ENCODE peak calls at places on chromosomes 5 and 9, in four cellular contexts. F is IMR-90, Y is hepatocyte, Z is fibroblast of lung. N is an unnamed sample.

GRCh38 chr5:136638084-136638483 is 272.7 kb upstream of the TRPC7 start:
- DNase-seq in F (no peak), Y (peak; percentile 12), Z (no peak), N (no peak)

GRCh38 chr9:20640331-20641187 is 18.3 kb upstream of the MLLT3 start:
- DNase-seq in F (peak; percentile 25), Y (peak; percentile 36), Z (peak; percentile 62), N (peak; percentile 98)

GRCh38 chr5:159208508-159209437 is 580 bp downstream of the RNF145 start:
- DNase-seq in F (peak; percentile 28), Y (peak; percentile 64), Z (peak; percentile 46), N (peak; percentile 46)

GRCh38 chr9:132319421-132320110 is 35.2 kb downstream of the SETX start:
- DNase-seq in F (no peak), Y (no peak), Z (peak; percentile 65), N (no peak)

GRCh38 chr9:35306281-35306680 is 144.5 kb downstream of the UNC13B start:
- DNase-seq in F (peak; percentile 45), Y (no peak), Z (peak; percentile 67), N (no peak)

GRCh38 chr5:109411627-109412026 is 1.9 kb upstream of the PJA2 start:
- DNase-seq in F (peak; percentile 97), Y (peak; percentile 24), Z (peak; percentile 95), N (no peak)

GRCh38 chr9:83403864-83404263 is 134.3 kb downstream of the FRMD3 start:
- DNase-seq in F (no peak), Y (peak; percentile 14), Z (peak; percentile 72), N (no peak)

GRCh38 chr5:140351609-140352334 is 5.4 kb upstream of the HBEGF start:
- DNase-seq in F (peak; percentile 70), Y (peak; percentile 88), Z (peak; percentile 50), N (peak; percentile 70)

GRCh38 chr5:142825378-142826089 is 55.4 kb downstream of the ARHGAP26 start:
- DNase-seq in F (no peak), Y (no peak), Z (no peak), N (no peak)

GRCh38 chr5:52502591-52502990 is 285.1 kb upstream of the ITGA1 start:
- DNase-seq in F (no peak), Y (no peak), Z (no peak), N (no peak)

GRCh38 chr5:140322751-140323731 is 20.1 kb upstream of the PFDN1 start:
- DNase-seq in F (peak; percentile 98), Y (peak; percentile 40), Z (peak; percentile 98), N (no peak)

GRCh38 chr5:179278119-179278518 is 67.1 kb downstream of the ADAMTS2 start:
- DNase-seq in F (peak; percentile 23), Y (no peak), Z (no peak), N (no peak)

GRCh38 chr9:123206064-123206463 is 62.3 kb downstream of the STRBP start:
- DNase-seq in F (no peak), Y (no peak), Z (no peak), N (no peak)

GRCh38 chr5:32116574-32117313 is 57.4 kb downstream of the GOLPH3 start:
- DNase-seq in F (peak; percentile 34), Y (no peak), Z (peak; percentile 30), N (no peak)

GRCh38 chr5:9370256-9370655 is 175.6 kb downstream of the SEMA5A start:
- DNase-seq in F (peak; percentile 49), Y (no peak), Z (peak; percentile 47), N (no peak)

GRCh38 chr5:127804886-127805426 is 101.8 kb downstream of the CCDC192 start:
- DNase-seq in F (peak; percentile 61), Y (no peak), Z (peak; percentile 41), N (no peak)

GRCh38 chr9:130847306-130848217 is 12.5 kb downstream of the ABL1 start:
- DNase-seq in F (peak; percentile 100), Y (peak; percentile 61), Z (peak; percentile 100), N (no peak)

GRCh38 chr9:108534741-108535140 is 321.0 kb downstream of the ACTL7B start:
- DNase-seq in F (peak; percentile 88), Y (no peak), Z (peak; percentile 94), N (no peak)

DNA sequence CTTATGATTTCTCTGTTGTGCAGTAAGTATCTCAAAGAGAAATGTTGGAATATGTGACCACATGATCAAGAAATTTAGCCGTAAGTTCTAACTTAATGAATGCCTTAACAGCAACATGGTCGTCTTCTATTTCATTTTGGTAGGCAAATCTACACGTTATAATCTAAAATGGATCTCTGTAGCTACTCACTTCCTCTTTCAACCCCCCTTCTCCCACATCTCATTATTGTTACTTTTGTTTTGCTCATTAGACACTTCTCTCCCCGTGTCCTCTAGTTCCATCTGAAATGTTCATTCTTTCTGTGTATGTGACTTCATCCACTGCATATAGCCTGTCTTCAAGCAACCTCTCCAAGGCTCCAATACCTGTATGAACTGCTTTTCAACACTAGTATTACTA is 27.1 kb upstream of the LPAR1 start:
- DNase-seq in F (no peak), Y (no peak), Z (no peak), N (no peak)
- H3K4me2 ChIP-seq in F (no peak overlapping the region), Y (no peak overlapping the region), Z (no peak overlapping the region), N (no peak overlapping the region)

GRCh38 chr9:136515276-136515675 is 30.6 kb downstream of the NOTCH1 start:
- DNase-seq in F (no peak), Y (no peak), Z (no peak), N (no peak)
- H3K36me3 ChIP-seq in F (peaks cover 76% of the 10 kb centered on the region), Y (no peaks in the 10 kb centered on the region), Z (peaks cover 49% of the 10 kb centered on the region), N (peaks cover 99% of the 10 kb centered on the region)

DNA sequence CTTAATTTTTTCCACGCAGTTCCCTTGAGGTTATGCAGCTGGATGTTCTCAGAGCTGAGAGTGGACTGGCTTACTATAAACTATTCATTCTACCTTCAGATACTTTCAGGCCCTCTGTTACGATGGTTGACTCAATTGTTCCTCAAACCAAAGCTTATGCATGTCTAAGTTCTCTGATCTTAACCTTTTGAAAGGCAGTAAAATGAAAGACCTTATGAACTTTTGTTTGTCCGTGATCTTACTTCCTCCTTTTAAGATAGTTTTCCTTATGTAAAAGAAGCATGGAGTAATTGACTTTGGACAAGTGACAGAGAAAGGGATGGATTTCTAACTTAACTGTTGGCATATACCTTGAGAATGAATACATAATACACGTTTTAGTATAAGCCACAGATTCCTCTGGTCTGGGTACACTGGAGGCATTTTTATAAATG is 575.7 kb downstream of the PDE4D start:
- DNase-seq in F (no peak), Y (no peak), Z (no peak), N (no peak)
- H3K4me2 ChIP-seq in F (peak overlapping the region; percentile 26), Y (peak overlapping the region; percentile 57), Z (no peak overlapping the region), N (no peak overlapping the region)

DNA sequence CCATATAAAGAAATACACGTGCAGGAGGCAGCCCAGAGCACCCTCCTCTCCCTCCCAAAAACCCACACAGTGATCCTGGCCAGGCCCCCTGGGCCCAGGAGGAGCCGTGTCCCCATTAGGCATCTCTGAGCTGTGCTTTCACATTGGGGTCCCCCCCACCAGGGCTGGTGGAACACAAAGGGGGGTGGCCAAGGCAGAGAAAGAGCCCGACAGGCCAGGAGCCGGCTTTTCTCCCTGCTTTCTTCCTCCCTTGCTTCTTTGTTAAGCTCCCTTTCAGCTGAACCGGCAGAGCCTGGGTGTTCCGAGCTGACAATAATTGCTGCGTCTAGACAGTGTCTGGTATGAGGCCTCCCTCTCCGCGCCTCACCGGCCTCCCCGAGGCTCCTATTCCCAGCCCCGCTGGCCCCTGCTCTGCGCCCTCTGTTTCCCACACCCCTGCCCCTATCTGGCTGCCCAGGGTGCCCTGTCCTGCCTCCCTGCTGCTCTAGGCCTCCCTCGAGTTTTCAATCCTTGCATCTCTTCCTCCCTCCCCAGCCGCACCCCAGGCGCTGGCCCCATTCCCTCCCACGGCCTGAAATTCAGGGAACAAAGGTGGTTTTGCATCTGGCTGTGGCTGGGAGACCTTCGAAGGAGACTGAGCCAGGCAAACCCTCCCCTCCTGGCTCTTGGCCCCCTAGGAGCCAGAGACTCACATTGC is 120.6 kb downstream of the C9orf50 start:
- DNase-seq in F (no peak), Y (peak; percentile 72), Z (peak; percentile 78), N (no peak)
- H3K36me3 ChIP-seq in F (peaks cover 6% of the 10 kb centered on the region), Y (no peaks in the 10 kb centered on the region), Z (no peaks in the 10 kb centered on the region), N (no peaks in the 10 kb centered on the region)

GRCh38 chr9:94110821-94111252 is 26.6 kb downstream of the PTPDC1 start:
- DNase-seq in F (peak; percentile 91), Y (peak; percentile 17), Z (peak; percentile 94), N (no peak)
- H3K4me2 ChIP-seq in F (peak overlapping the region; percentile 50), Y (no peak overlapping the region), Z (no peak overlapping the region), N (no peak overlapping the region)

GRCh38 chr5:133371371-133372155 is 240.8 kb downstream of the FSTL4 start:
- DNase-seq in F (no peak), Y (no peak), Z (no peak), N (no peak)
- H3K36me3 ChIP-seq in F (no peaks in the 10 kb centered on the region), Y (no peaks in the 10 kb centered on the region), Z (no peaks in the 10 kb centered on the region), N (no peaks in the 10 kb centered on the region)

DNA sequence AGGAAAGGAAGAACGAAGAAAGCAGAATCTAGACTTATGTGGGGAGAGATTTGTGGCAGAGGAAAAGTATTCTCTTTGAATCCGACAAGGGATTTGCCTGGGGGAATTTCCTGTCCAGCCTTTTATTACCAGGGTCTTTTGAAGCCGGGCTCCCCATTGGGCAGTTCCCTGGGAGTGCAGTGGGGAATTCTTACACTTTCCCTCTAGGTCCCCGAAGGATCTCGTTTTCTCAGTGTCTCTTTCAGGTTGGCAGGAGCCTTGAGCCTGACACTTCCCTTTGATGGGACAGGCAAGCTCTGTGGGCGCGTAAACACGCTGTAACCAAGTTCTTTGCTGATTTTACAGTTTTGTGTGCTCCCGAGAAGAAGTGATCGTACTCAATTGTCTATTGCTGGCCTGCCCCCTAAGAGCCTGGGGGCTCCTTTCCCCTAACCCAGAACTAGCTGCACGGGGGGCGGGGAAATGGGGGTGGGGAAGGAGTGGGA is 582 bp upstream of the VCAN start:
- DNase-seq in F (no peak), Y (peak; percentile 58), Z (no peak), N (no peak)
- H3K4me2 ChIP-seq in F (peak overlapping the region; percentile 90), Y (peak overlapping the region; percentile 84), Z (peak overlapping the region; percentile 97), N (no peak overlapping the region)

DNA sequence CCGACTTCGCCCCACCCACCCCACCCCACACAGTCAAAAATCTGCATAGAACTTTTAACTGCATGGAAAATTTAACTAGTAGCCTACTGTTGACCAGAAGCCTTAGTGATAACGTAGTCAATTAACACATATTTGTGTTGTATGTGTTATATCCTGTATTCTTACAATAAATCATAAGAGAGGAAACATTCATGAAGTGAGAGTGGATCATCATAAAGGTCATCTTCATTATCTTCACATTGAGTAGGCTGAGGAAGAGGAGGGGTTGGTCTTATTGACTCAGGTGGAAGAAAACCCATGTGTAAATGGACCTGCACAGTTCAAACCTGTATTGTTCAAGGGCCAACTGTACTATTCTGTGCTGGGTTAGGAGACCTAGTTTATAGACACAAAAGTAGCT is 31.4 kb downstream of the XPA start:
- DNase-seq in F (no peak), Y (no peak), Z (no peak), N (no peak)
- H3K36me3 ChIP-seq in F (peaks cover 48% of the 10 kb centered on the region), Y (no peaks in the 10 kb centered on the region), Z (peaks cover 12% of the 10 kb centered on the region), N (peaks cover 94% of the 10 kb centered on the region)

GRCh38 chr9:81680506-81680905 is 8.8 kb downstream of the TLE1 start:
- DNase-seq in F (no peak), Y (no peak), Z (no peak), N (no peak)
- H3K4me2 ChIP-seq in F (no peak overlapping the region), Y (no peak overlapping the region), Z (no peak overlapping the region), N (no peak overlapping the region)

GRCh38 chr9:36345103-36345846 is 54.8 kb downstream of the RNF38 start:
- DNase-seq in F (no peak), Y (no peak), Z (no peak), N (no peak)
- H3K36me3 ChIP-seq in F (peaks cover 22% of the 10 kb centered on the region), Y (no peaks in the 10 kb centered on the region), Z (peaks cover 4% of the 10 kb centered on the region), N (peaks cover 75% of the 10 kb centered on the region)

N was measured in DND-41.